ENCODE peak calls at places on chromosomes 12 and 14, in four cellular contexts. C is epithelial cell of esophagus; D is ACHN; X is activated T-helper 9 cell treated with anti-CD3 and anti-CD28 coated beads, Interleukin-2, amount 50 U/mL, for 16 hours. I is an unnamed sample.

GRCh38 chr12:118058881-118059644 is 1.9 kb downstream of the WSB2 start:
- DNase-seq in X (no peak), C (no peak), D (no peak), I (no peak)

GRCh38 chr12:95532851-95533250 is 18.4 kb downstream of the USP44 start:
- DNase-seq in X (no peak), C (peak; percentile 69), D (no peak), I (no peak)

GRCh38 chr12:121811434-121812319 is 7.9 kb downstream of the SETD1B start:
- DNase-seq in D (peak; percentile 80), C (peak; percentile 55), X (peak; percentile 62), I (peak; percentile 21)

GRCh38 chr12:113247123-113248045 is 26.1 kb downstream of the TPCN1 start:
- DNase-seq in C (peak; percentile 70), X (no peak), D (peak; percentile 27), I (no peak)

GRCh38 chr12:49296836-49297694 is 2.1 kb downstream of the PRPH start:
- DNase-seq in D (peak; percentile 83), X (no peak), C (peak; percentile 46), I (no peak)

GRCh38 chr14:68633131-68633991 is 159.5 kb downstream of the ZFP36L1 start:
- DNase-seq in D (no peak), X (no peak), C (no peak), I (no peak)

GRCh38 chr14:22164616-22165015 is 424.4 kb downstream of the DAD1 start:
- DNase-seq in C (peak; percentile 59), X (no peak), D (no peak), I (no peak)

GRCh38 chr12:114166360-114166759 is 200.2 kb upstream of the RBM19 start:
- DNase-seq in D (peak; percentile 55), C (no peak), X (no peak), I (no peak)

GRCh38 chr14:73758392-73759182 is 44.4 kb upstream of the PNMA1 start:
- DNase-seq in C (peak; percentile 87), X (peak; percentile 68), D (peak; percentile 71), I (peak; percentile 69)

GRCh38 chr12:86683568-86683991 is 427.4 kb upstream of the MGAT4C start:
- DNase-seq in D (no peak), C (peak; percentile 9), X (no peak), I (no peak)

GRCh38 chr12:116808113-116808786 is 70.1 kb downstream of the RNFT2 start:
- DNase-seq in D (no peak), X (no peak), C (no peak), I (no peak)

GRCh38 chr14:95305940-95306339 is 13.8 kb downstream of the CLMN start:
- DNase-seq in C (no peak), D (no peak), X (no peak), I (no peak)

GRCh38 chr14:83217492-83217891 is 1683.8 kb upstream of the SEL1L start:
- DNase-seq in C (peak; percentile 45), X (no peak), D (no peak), I (no peak)

GRCh38 chr12:40970320-40970907 is 217.7 kb upstream of the PDZRN4 start:
- DNase-seq in D (peak; percentile 42), C (peak; percentile 11), X (no peak), I (no peak)

GRCh38 chr14:29056167-29056566 is 289.6 kb downstream of the FOXG1 start:
- DNase-seq in C (no peak), X (no peak), D (no peak), I (no peak)

GRCh38 chr12:88243886-88244491 is 101.9 kb downstream of the TMTC3 start:
- DNase-seq in C (no peak), X (no peak), D (no peak), I (no peak)

GRCh38 chr12:114655934-114656697 is 27.9 kb downstream of the TBX3 start:
- DNase-seq in D (no peak), C (no peak), X (no peak), I (no peak)

GRCh38 chr12:128823216-128823915 is 392 bp downstream of the SLC15A4 start:
- DNase-seq in C (no peak), D (no peak), X (no peak), I (no peak)

GRCh38 chr12:78753058-78753457 is 111.5 kb upstream of the SYT1 start:
- DNase-seq in C (no peak), D (no peak), X (no peak), I (no peak)

GRCh38 chr12:71270057-71270456 is 112.3 kb upstream of the TSPAN8 start:
- DNase-seq in D (no peak), X (no peak), C (no peak), I (no peak)

GRCh38 chr12:111328138-111328537 is 40.8 kb downstream of the PHETA1 start:
- DNase-seq in C (no peak), X (no peak), D (no peak), I (no peak)

GRCh38 chr12:66823857-66824570 is 145.1 kb upstream of the GRIP1 start:
- DNase-seq in D (peak; percentile 48), C (peak; percentile 92), X (no peak), I (no peak)

GRCh38 chr14:78959674-78960264 is 789.6 kb downstream of the NRXN3 start:
- DNase-seq in C (peak; percentile 79), D (peak; percentile 53), X (peak; percentile 4), I (peak; percentile 12)

GRCh38 chr12:123916729-123917128 is 55.9 kb downstream of the CCDC92 start:
- DNase-seq in C (peak; percentile 83), X (peak; percentile 50), D (no peak), I (peak; percentile 84)

GRCh38 chr14:55556929-55557623 is 22.9 kb upstream of the KTN1 start:
- DNase-seq in C (peak; percentile 98), X (no peak), D (peak; percentile 99), I (no peak)

GRCh38 chr12:106245767-106246166 is 2.1 kb downstream of the CKAP4 start:
- DNase-seq in D (peak; percentile 29), C (peak; percentile 86), X (no peak), I (no peak)

GRCh38 chr12:4954632-4955354 is 45.1 kb downstream of the KCNA1 start:
- DNase-seq in D (no peak), C (no peak), X (no peak), I (no peak)

GRCh38 chr14:87186745-87187144 is 806.2 kb downstream of the GALC start:
- DNase-seq in D (no peak), X (no peak), C (no peak), I (no peak)

GRCh38 chr12:24200013-24200412 is 250.5 kb upstream of the SOX5 start:
- DNase-seq in D (no peak), X (no peak), C (no peak), I (no peak)

GRCh38 chr14:77457115-77457521 is 283 bp downstream of the VIPAS39 start:
- DNase-seq in D (peak; percentile 53), C (peak; percentile 44), X (no peak), I (no peak)

GRCh38 chr12:50764861-50765324 is 992 bp downstream of the ATF1 start:
- DNase-seq in X (no peak), C (peak; percentile 73), D (peak; percentile 58), I (no peak)

GRCh38 chr14:100523131-100523530 is 64.1 kb downstream of the BEGAIN start:
- DNase-seq in D (no peak), C (no peak), X (no peak), I (no peak)

GRCh38 chr12:92098594-92099370 is 46.9 kb downstream of the BTG1 start:
- DNase-seq in C (no peak), D (no peak), X (no peak), I (no peak)